ENCODE peak calls at places on chromosomes 16 and 17, in four cellular contexts. V is pancreas, Z is right lobe of liver, I is uterus. Y is an unnamed sample. For H3K4me1 and H3K9me3, the result is how much of the 10 kb centered on the place peaks cover.

GRCh38 chr16:16881771-16882170 is 502.8 kb downstream of the NPIPA7 start:
- DNase-seq in I (no peak), V (no peak), Z (no peak), Y (no peak)

GRCh38 chr17:58527306-58527705 is 12.9 kb upstream of the MTMR4 start:
- DNase-seq in V (no peak), Z (no peak), I (no peak), Y (no peak)

GRCh38 chr16:23905027-23905426 is 69.2 kb downstream of the PRKCB start:
- DNase-seq in Z (no peak), I (peak), V (no peak), Y (no peak)

GRCh38 chr17:57604771-57605733 is 140.0 kb downstream of the CCDC182 start:
- DNase-seq in V (peak), I (peak), Z (no peak), Y (peak)

GRCh38 chr16:87924937-87925670 is 11.2 kb downstream of the CA5A start:
- DNase-seq in Z (no peak), V (no peak), I (no peak), Y (no peak)

GRCh38 chr16:47317465-47318240 is 143.2 kb downstream of the ITFG1 start:
- DNase-seq in Z (no peak), V (no peak), I (no peak), Y (no peak)

GRCh38 chr16:89324056-89325010 is 106.8 kb downstream of the ZNF778 start:
- DNase-seq in I (no peak), V (no peak), Z (peak), Y (no peak)

GRCh38 chr16:85458952-85459351 is 154.2 kb upstream of the GSE1 start:
- DNase-seq in V (no peak), I (no peak), Z (no peak), Y (no peak)

GRCh38 chr16:29321585-29321984 is 84.9 kb downstream of the NPIPB11 start:
- DNase-seq in I (no peak), V (no peak), Z (no peak), Y (no peak)

GRCh38 chr17:27974531-27975145 is 67.8 kb upstream of the NLK start:
- DNase-seq in V (no peak), Z (no peak), I (no peak), Y (no peak)

GRCh38 chr17:2207815-2208515 is 95.6 kb downstream of the SMG6 start:
- DNase-seq in I (no peak), V (no peak), Z (no peak), Y (no peak)

GRCh38 chr17:82358467-82359350 is at the start of gene TEX19:
- DNase-seq in Z (no peak), V (no peak), I (no peak), Y (no peak)

GRCh38 chr16:66401610-66402009 is 25.5 kb upstream of the BEAN1 start:
- DNase-seq in Z (no peak), I (no peak), V (no peak), Y (no peak)

GRCh38 chr16:73949574-73950348 is 346.9 kb upstream of the PSMD7 start:
- DNase-seq in Z (no peak), I (no peak), V (no peak), Y (no peak)

GRCh38 chr17:65332375-65332774 is 195.2 kb downstream of the RGS9 start:
- DNase-seq in I (no peak), Z (no peak), V (no peak), Y (no peak)

GRCh38 chr16:81480856-81481821 is 36.5 kb downstream of the CMIP start:
- DNase-seq in Z (peak), I (no peak), V (no peak), Y (no peak)

GRCh38 chr17:69567130-69567529 is 152.6 kb downstream of the MAP2K6 start:
- DNase-seq in Z (no peak), V (no peak), I (no peak), Y (no peak)

GRCh38 chr16:28524544-28525179 is 14.1 kb downstream of the NUPR1 start:
- DNase-seq in I (no peak), V (no peak), Z (peak), Y (no peak)

GRCh38 chr16:8667492-8667891 is 6.9 kb upstream of the ABAT start:
- DNase-seq in Z (no peak), I (no peak), V (no peak), Y (no peak)

GRCh38 chr16:82655315-82655714 is 28.5 kb downstream of the CDH13 start:
- DNase-seq in I (no peak), Z (no peak), V (no peak), Y (peak)

GRCh38 chr17:35051183-35051578 is 12.3 kb downstream of the RFFL start:
- DNase-seq in Z (no peak), I (no peak), V (no peak), Y (peak)

GRCh38 chr17:80949451-80950421 is 41.9 kb upstream of the CHMP6 start:
- DNase-seq in V (peak), Z (no peak), I (peak), Y (no peak)

GRCh38 chr17:39243155-39243554 is 17.4 kb upstream of the STAC2 start:
- DNase-seq in Z (no peak), V (no peak), I (no peak), Y (no peak)

GRCh38 chr16:3509470-3509928 is 8.7 kb downstream of the CLUAP1 start:
- DNase-seq in Z (no peak), V (no peak), I (no peak), Y (peak)

GRCh38 chr17:81841866-81842265 is 7.0 kb upstream of the PPP1R27 start:
- DNase-seq in V (no peak), Z (no peak), I (no peak), Y (no peak)

GRCh38 chr16:46822270-46822669 is 8.7 kb downstream of the C16orf87 start:
- DNase-seq in Z (no peak), V (no peak), I (no peak), Y (no peak)

GRCh38 chr16:79451196-79451816 is 149.2 kb downstream of the MAF start:
- DNase-seq in Z (no peak), V (no peak), I (no peak), Y (no peak)

GRCh38 chr17:57121308-57122042 is 36.4 kb downstream of the AKAP1 start:
- DNase-seq in Z (no peak), I (no peak), V (peak), Y (no peak)

GRCh38 chr16:4529085-4530060 is 9.2 kb downstream of the CDIP1 start:
- DNase-seq in V (no peak), I (no peak), Z (no peak), Y (no peak)

GRCh38 chr17:47837401-47838039 is 3.6 kb downstream of the SCRN2 start:
- DNase-seq in I (no peak), Z (no peak), V (no peak), Y (no peak)

GRCh38 chr17:21233581-21234337 is 19.5 kb downstream of the NATD1 start:
- DNase-seq in V (no peak), I (no peak), Z (no peak), Y (no peak)

GRCh38 chr17:59502800-59503199 is 62.6 kb upstream of the DHX40 start:
- DNase-seq in V (no peak), I (no peak), Z (no peak), Y (no peak)

DNA sequence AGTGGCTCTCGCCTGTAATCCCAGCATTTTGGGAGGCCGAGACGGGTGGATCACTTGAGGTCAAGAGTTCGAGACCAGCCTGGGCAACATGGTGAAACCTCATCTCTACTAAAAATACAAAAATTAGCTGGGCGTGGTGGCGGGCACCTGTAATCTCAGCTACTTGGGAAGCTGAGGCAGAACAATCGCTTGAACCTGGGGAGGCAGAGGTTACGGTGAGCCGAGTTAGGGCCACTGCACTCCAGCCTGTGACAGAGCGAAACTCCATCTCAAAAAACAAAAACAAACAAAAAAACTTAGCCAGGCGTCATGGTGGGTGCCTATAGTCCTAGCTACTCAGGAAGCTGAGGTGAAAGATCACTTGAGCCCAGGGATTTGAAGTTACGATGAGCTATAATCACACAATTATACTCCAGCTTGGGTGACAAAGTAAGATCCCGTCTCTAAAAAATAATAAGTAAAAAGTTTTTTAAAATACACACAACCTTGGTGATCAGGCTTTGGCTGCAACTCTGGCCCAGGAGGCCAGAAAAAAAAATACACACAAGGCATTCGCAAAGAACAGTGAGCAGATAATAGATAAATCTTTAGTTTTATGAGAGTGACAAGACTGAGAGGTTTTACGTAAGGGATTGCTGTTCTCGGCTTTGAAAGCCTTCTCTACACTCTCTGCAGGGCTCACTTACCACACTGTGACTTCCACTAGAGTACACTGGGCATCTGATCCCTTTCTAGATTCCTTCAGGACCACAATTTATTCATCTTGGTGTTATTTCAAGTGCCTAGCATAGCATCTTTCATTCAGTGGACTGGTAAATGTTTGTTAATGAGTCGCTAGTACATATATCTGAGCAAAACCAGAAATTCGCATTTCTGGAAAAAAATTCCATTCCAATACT is 5.9 kb downstream of the GSPT1 start:
- DNase-seq in I (no peak), V (no peak), Z (no peak), Y (no peak)
- H3K4me1 ChIP-seq in I (under half), V (under half), Z (under half), Y (under half)

DNA sequence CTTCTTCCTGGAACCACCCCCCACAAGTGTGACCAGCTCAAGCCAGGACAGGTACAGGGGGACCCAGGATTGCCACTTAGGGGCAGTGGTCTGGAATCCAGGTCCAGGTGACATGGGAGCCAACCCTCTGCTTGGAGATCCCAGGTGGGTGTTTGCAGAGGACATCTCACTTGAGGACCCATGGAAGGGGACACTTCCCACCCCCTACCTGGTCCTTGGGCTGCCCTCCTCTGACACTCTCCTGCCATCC is 145.5 kb downstream of the SEC14L1 start:
- DNase-seq in Z (no peak), I (no peak), V (no peak), Y (no peak)
- H3K4me3 ChIP-seq in Z (peak), I (no peak), V (no peak), Y (no peak)

GRCh38 chr16:68577352-68577853 is 38.3 kb downstream of the ZFP90 start:
- DNase-seq in I (no peak), V (no peak), Z (no peak), Y (no peak)

GRCh38 chr16:68574479-68574878 is 35.4 kb downstream of the ZFP90 start:
- DNase-seq in V (no peak), I (no peak), Z (no peak), Y (no peak)

GRCh38 chr16:68575082-68575481 is 36.0 kb downstream of the ZFP90 start:
- DNase-seq in V (no peak), Z (no peak), I (no peak), Y (no peak)
- H3K9me3 ChIP-seq in V (under half), Z (under half), I (under half), Y (under half)

GRCh38 chr17:17693955-17694228 is 12.6 kb downstream of the RAI1 start:
- DNase-seq in I (no peak), V (no peak), Z (no peak), Y (no peak)

GRCh38 chr17:17690156-17690737 is 9.0 kb downstream of the RAI1 start:
- DNase-seq in Z (no peak), V (no peak), I (no peak), Y (no peak)

GRCh38 chr17:17692353-17693252 is 11.3 kb downstream of the RAI1 start:
- DNase-seq in Z (no peak), V (no peak), I (no peak), Y (no peak)

GRCh38 chr17:17693253-17693954 is 12.1 kb downstream of the RAI1 start:
- DNase-seq in V (peak), I (peak), Z (peak), Y (no peak)

DNA sequence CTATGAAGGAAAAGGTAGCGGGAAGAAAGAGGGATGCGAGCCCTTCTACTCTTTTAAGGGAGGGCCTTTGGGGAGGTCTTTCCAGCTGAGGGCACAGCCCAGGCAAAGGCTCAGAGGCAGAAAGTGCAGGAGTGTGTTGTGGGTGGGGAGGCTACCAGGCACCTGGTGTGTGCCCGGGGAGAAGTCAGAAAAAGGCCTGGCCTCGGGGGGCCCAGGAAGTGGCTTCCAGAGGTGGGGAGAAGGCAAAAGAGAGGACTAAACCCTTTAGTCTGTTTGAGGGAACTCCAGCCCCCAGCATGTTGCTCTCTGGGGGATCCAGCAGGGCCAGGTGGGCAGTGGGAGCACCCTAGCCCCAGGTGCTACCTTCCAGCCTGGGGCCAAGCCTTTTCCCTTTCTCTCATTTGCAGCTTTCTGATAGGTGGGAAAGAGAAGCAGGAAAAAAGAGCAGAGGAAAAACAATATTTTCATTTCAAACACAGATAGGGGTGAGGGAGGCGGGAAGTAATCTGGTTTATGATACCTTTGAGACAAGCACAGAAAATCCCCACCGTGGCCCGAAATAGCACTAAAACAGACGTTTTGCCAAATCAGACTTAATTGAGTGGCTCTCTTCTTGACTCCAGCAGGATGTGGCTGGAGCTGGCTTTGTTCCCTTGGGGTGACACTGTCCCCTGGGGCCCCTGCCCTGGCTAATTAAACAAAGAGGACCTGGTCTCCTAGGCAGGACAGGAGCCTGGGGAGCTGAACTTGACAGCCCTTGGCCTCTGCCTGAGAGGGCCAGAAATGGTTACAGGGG is 10.4 kb downstream of the RAI1 start:
- DNase-seq in V (peak), I (no peak), Z (no peak), Y (no peak)
- H3K4me1 ChIP-seq in V (under half), I (under half), Z (under half), Y (half or more)

DNA sequence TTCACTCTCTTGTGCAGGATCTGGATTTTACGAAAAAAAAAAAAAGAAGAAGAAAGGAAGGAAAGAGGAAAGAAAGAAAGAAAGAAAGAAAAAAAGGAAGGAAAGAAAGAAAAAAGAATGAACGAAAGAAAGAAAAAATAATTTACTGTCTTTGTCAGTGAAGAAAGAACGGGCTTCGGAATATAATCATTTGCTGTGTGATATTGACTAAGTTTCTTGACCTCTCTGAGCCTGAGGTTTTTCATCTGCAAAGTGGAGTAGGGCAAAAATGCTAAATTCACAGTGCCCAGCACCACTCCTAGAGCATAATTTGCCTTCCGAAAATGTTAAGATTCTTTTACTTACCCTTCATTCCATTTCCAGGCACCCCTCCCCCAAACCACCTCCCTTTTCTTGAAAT is 333 bp upstream of the CCR10 start:
- DNase-seq in I (no peak), Z (no peak), V (no peak), Y (no peak)
- H3K4me3 ChIP-seq in I (peak), Z (no peak), V (peak), Y (peak)

GRCh38 chr17:22303096-22303495 is 610.8 kb downstream of the KCNJ18 start:
- DNase-seq in V (no peak), I (no peak), Z (no peak), Y (no peak)

GRCh38 chr17:22301353-22301745 is 609.0 kb downstream of the KCNJ18 start:
- DNase-seq in V (no peak), Z (no peak), I (no peak), Y (no peak)

GRCh38 chr17:22305356-22306071 is 613.2 kb downstream of the KCNJ18 start:
- DNase-seq in Z (no peak), I (no peak), V (no peak), Y (no peak)

GRCh38 chr17:22304667-22305303 is 612.5 kb downstream of the KCNJ18 start:
- DNase-seq in V (no peak), I (no peak), Z (no peak), Y (no peak)

DNA sequence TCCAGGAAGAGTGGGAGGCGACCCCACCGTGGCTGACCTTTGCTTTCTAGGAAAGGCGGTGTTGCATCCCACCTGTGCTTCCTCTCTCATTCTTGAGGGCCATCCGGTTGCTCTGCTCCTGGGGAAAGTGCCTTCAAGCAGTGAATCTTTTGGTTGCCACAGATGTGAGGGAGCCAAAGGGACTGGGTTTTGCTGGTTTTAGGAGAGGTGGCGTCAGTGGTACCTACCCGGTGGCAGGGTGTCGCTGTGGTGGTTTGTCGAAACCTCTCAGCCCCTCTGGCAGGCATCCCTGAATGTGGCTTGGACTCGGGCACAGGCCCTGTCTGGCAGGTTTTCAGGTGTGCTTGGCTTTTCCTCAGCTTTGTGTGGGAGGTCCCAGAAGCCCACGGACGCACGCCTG is 611.5 kb downstream of the KCNJ18 start:
- DNase-seq in Z (no peak), V (no peak), I (no peak), Y (no peak)
- H3K9me3 ChIP-seq in Z (under half), V (under half), I (under half), Y (under half)